ENCODE peak calls at places on chromosomes 4 and X, in ten cellular contexts. B, X, G, C, Z, J, D, O, E and Y are unnamed samples.

GRCh38 chr4:173088144-173088543 is 80.5 kb upstream of the GALNT7 start:
- DNase-seq in B (no peak), X (no peak), G (no peak), C (no peak), Z (no peak), J (no peak), D (no peak), O (no peak), E (no peak), Y (no peak)

GRCh38 chr4:176886135-176886534 is 93.4 kb upstream of the VEGFC start:
- DNase-seq in B (no peak), X (no peak), G (no peak), C (no peak), Z (no peak), J (no peak), D (no peak), O (no peak), E (no peak), Y (no peak)

GRCh38 chr4:137952116-137952515 is 290.0 kb downstream of the SLC7A11 start:
- DNase-seq in B (no peak), X (no peak), G (no peak), C (no peak), Z (no peak), J (no peak), D (no peak), O (no peak), E (no peak), Y (no peak)

GRCh38 chr4:84479663-84480062 is 19.4 kb downstream of the NKX6-1 start:
- DNase-seq in B (no peak), X (no peak), G (no peak), C (no peak), Z (no peak), J (no peak), D (no peak), O (no peak), E (no peak), Y (no peak)

GRCh38 chrX:102339312-102340298 is 92.6 kb downstream of the NXF2 start:
- DNase-seq in B (no peak), X (no peak), G (no peak), C (no peak), Z (no peak), J (no peak), D (no peak), O (no peak), E (no peak), Y (no peak)

GRCh38 chr4:151152033-151152432 is 52.6 kb downstream of the RPS3A start:
- DNase-seq in B (no peak), X (no peak), G (no peak), C (no peak), Z (no peak), J (no peak), D (no peak), O (no peak), E (no peak), Y (no peak)

GRCh38 chrX:65667503-65668355 is at the start of gene MSN:
- DNase-seq in B (peak), X (peak), G (peak), C (peak), Z (peak), J (peak), D (no peak), O (peak), E (no peak), Y (peak)

GRCh38 chr4:138310991-138311390 is 68.8 kb upstream of the SLC7A11 start:
- DNase-seq in B (no peak), X (peak), G (no peak), C (no peak), Z (no peak), J (no peak), D (no peak), O (no peak), E (no peak), Y (no peak)

GRCh38 chr4:176538217-176538925 is 218.6 kb downstream of the SPCS3 start:
- DNase-seq in B (no peak), X (peak), G (no peak), C (peak), Z (no peak), J (no peak), D (no peak), O (no peak), E (no peak), Y (no peak)

GRCh38 chr4:183205682-183206081 is 106.6 kb downstream of the WWC2 start:
- DNase-seq in B (no peak), X (no peak), G (no peak), C (no peak), Z (no peak), J (no peak), D (no peak), O (no peak), E (no peak), Y (no peak)

GRCh38 chrX:150625875-150626274 is 57.5 kb downstream of the MTM1 start:
- DNase-seq in B (no peak), X (no peak), G (no peak), C (no peak), Z (no peak), J (no peak), D (no peak), O (no peak), E (no peak), Y (no peak)

GRCh38 chr4:185773419-185773818 is 38.6 kb downstream of the SORBS2 start:
- DNase-seq in B (peak), X (no peak), G (no peak), C (peak), Z (peak), J (peak), D (no peak), O (peak), E (no peak), Y (peak)

GRCh38 chr4:140096921-140097320 is 57.1 kb downstream of the MAML3 start:
- DNase-seq in B (no peak), X (peak), G (no peak), C (no peak), Z (no peak), J (no peak), D (no peak), O (no peak), E (no peak), Y (no peak)

GRCh38 chrX:149540133-149540620 is 635 bp upstream of the EOLA1 start:
- DNase-seq in B (peak), X (peak), G (peak), C (no peak), Z (peak), J (peak), D (peak), O (peak), E (peak), Y (peak)

GRCh38 chrX:24982306-24982965 is 33.3 kb downstream of the ARX start:
- DNase-seq in B (no peak), X (peak), G (no peak), C (no peak), Z (no peak), J (no peak), D (no peak), O (no peak), E (no peak), Y (no peak)

GRCh38 chr4:27861381-27861787 is 1000.7 kb downstream of the STIM2 start:
- DNase-seq in B (peak), X (peak), G (no peak), C (no peak), Z (peak), J (peak), D (peak), O (peak), E (peak), Y (no peak)

GRCh38 chr4:46388860-46389259 is 1.1 kb downstream of the GABRA2 start:
- DNase-seq in B (no peak), X (no peak), G (no peak), C (no peak), Z (no peak), J (no peak), D (no peak), O (no peak), E (no peak), Y (no peak)

GRCh38 chr4:145347684-145348083 is 134.0 kb upstream of the SMAD1 start:
- DNase-seq in B (no peak), X (peak), G (no peak), C (no peak), Z (no peak), J (no peak), D (no peak), O (no peak), E (no peak), Y (no peak)

GRCh38 chr4:166493828-166494432 is 620.9 kb downstream of the TLL1 start:
- DNase-seq in B (no peak), X (no peak), G (no peak), C (no peak), Z (no peak), J (no peak), D (no peak), O (no peak), E (no peak), Y (no peak)

GRCh38 chr4:74450298-74450683 is 5.4 kb downstream of the AREG start:
- DNase-seq in B (no peak), X (no peak), G (no peak), C (no peak), Z (no peak), J (no peak), D (no peak), O (no peak), E (no peak), Y (no peak)

GRCh38 chr4:74449571-74450297 is 4.8 kb downstream of the AREG start:
- DNase-seq in B (no peak), X (peak), G (no peak), C (no peak), Z (no peak), J (no peak), D (no peak), O (no peak), E (no peak), Y (no peak)

GRCh38 chr4:74453846-74454742 is 9.2 kb downstream of the AREG start:
- DNase-seq in B (no peak), X (no peak), G (no peak), C (no peak), Z (no peak), J (no peak), D (no peak), O (no peak), E (no peak), Y (no peak)

GRCh38 chr4:74453037-74453635 is 8.2 kb downstream of the AREG start:
- DNase-seq in B (no peak), X (no peak), G (no peak), C (no peak), Z (no peak), J (no peak), D (no peak), O (no peak), E (no peak), Y (no peak)

DNA sequence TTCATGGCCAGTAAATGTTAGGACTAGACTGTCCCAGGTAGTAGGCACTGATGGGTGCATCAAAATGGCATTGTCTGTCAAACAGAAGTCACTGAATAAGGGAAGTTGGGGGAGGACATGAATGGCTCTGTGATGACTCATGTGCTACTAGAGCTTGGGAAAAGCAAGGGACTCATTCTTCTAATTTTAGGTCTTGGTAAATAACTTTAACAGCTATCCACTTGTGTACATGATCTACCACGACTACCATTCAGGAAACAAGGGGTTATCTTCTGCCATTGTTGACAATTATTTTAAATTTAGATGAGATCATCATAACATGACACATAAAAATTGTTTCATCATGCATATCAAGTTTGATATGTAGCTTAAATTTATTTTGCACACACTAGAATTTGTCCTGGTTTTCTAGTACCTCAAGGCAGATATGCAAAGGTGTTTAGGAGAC is 6.3 kb downstream of the AREG start:
- DNase-seq in B (no peak), X (peak), G (no peak), C (peak), Z (no peak), J (no peak), D (no peak), O (no peak), E (no peak), Y (no peak)
- H3K27ac ChIP-seq in B (no peak), X (peak), G (no peak), C (peak), Z (no peak), J (no peak), D (no peak), O (no peak), E (peak), Y (no peak)

GRCh38 chrX:45769919-45770582 is 569.4 kb upstream of the DIPK2B start:
- DNase-seq in B (peak), X (peak), G (peak), C (peak), Z (peak), J (peak), D (no peak), O (peak), E (no peak), Y (peak)
- TF ChIP-seq POLR2A in B (peak), X (peak), G (peak), C (peak), Z (no peak), J (no peak), D (no peak), O (peak), E (no peak), Y (peak)

GRCh38 chr4:158823461-158823873 is 54.6 kb downstream of the FNIP2 start:
- DNase-seq in B (no peak), X (peak), G (no peak), C (peak), Z (no peak), J (no peak), D (no peak), O (no peak), E (no peak), Y (no peak)
- H3K27ac ChIP-seq in B (peak), X (no peak), G (no peak), C (no peak), Z (peak), J (no peak), D (no peak), O (peak), E (no peak), Y (no peak)

GRCh38 chr4:51845736-51846135 is 2.8 kb downstream of the DCUN1D4 start:
- DNase-seq in B (no peak), X (no peak), G (no peak), C (no peak), Z (no peak), J (no peak), D (no peak), O (no peak), E (no peak), Y (no peak)

GRCh38 chr4:51845055-51845426 is 2.1 kb downstream of the DCUN1D4 start:
- DNase-seq in B (no peak), X (no peak), G (no peak), C (no peak), Z (no peak), J (no peak), D (no peak), O (no peak), E (no peak), Y (no peak)

GRCh38 chr4:51842554-51843308 is at the start of gene DCUN1D4:
- DNase-seq in B (peak), X (peak), G (peak), C (peak), Z (peak), J (peak), D (peak), O (peak), E (peak), Y (peak)

GRCh38 chr4:51843309-51844156 is 580 bp downstream of the DCUN1D4 start:
- DNase-seq in B (peak), X (peak), G (peak), C (peak), Z (peak), J (peak), D (no peak), O (peak), E (no peak), Y (peak)

GRCh38 chr4:51844157-51845054 is 1.5 kb downstream of the DCUN1D4 start:
- DNase-seq in B (peak), X (peak), G (peak), C (peak), Z (peak), J (peak), D (peak), O (peak), E (peak), Y (peak)
- TF ChIP-seq POLR2A in B (peak), X (no peak), G (no peak), C (peak), Z (no peak), J (peak), D (no peak), O (peak), E (peak), Y (peak)

GRCh38 chr4:25856756-25857155 is 6.0 kb downstream of the SEL1L3 start:
- DNase-seq in B (no peak), X (no peak), G (no peak), C (peak), Z (no peak), J (no peak), D (no peak), O (no peak), E (no peak), Y (no peak)
- H3K27ac ChIP-seq in B (peak), X (no peak), G (no peak), C (no peak), Z (peak), J (peak), D (no peak), O (no peak), E (no peak), Y (no peak)

GRCh38 chr4:2241410-2242353 is at the start of the genes HAUS3 and POLN:
- DNase-seq in B (peak), X (peak), G (peak), C (peak), Z (peak), J (peak), D (peak), O (peak), E (peak), Y (peak)
- TF ChIP-seq POLR2A in B (peak), X (peak), G (peak), C (peak), Z (no peak), J (peak), D (no peak), O (peak), E (peak), Y (peak)

GRCh38 chr4:122119739-122120138 is 32.4 kb upstream of the BLTP1 start:
- DNase-seq in B (no peak), X (peak), G (no peak), C (no peak), Z (no peak), J (no peak), D (no peak), O (no peak), E (no peak), Y (no peak)

GRCh38 chr4:122121593-122121992 is 30.5 kb upstream of the BLTP1 start:
- DNase-seq in B (no peak), X (no peak), G (no peak), C (no peak), Z (no peak), J (no peak), D (no peak), O (no peak), E (no peak), Y (no peak)

GRCh38 chr4:122122083-122122482 is 30.0 kb upstream of the BLTP1 start:
- DNase-seq in B (no peak), X (no peak), G (no peak), C (no peak), Z (no peak), J (no peak), D (no peak), O (no peak), E (no peak), Y (no peak)

GRCh38 chr4:122117743-122118142 is 34.4 kb upstream of the BLTP1 start:
- DNase-seq in B (no peak), X (peak), G (no peak), C (no peak), Z (no peak), J (no peak), D (no peak), O (no peak), E (no peak), Y (no peak)

GRCh38 chr4:122118243-122118642 is 33.9 kb upstream of the BLTP1 start:
- DNase-seq in B (no peak), X (no peak), G (no peak), C (no peak), Z (no peak), J (no peak), D (no peak), O (no peak), E (no peak), Y (no peak)
- H3K27ac ChIP-seq in B (no peak), X (no peak), G (no peak), C (no peak), Z (no peak), J (no peak), D (no peak), O (no peak), E (no peak), Y (no peak)

GRCh38 chr4:107930821-107931774 is at the start of gene CYP2U1:
- DNase-seq in B (peak), X (peak), G (peak), C (peak), Z (peak), J (peak), D (peak), O (peak), E (peak), Y (peak)
- TF ChIP-seq POLR2A in B (peak), X (no peak), G (no peak), C (no peak), Z (no peak), J (no peak), D (no peak), O (peak), E (peak), Y (peak)

GRCh38 chr4:39526283-39526682 is 956 bp downstream of the UGDH start:
- DNase-seq in B (no peak), X (no peak), G (no peak), C (no peak), Z (no peak), J (no peak), D (no peak), O (no peak), E (no peak), Y (no peak)

GRCh38 chr4:39521253-39521908 is 5.9 kb downstream of the UGDH start:
- DNase-seq in B (no peak), X (peak), G (no peak), C (peak), Z (no peak), J (no peak), D (no peak), O (no peak), E (no peak), Y (no peak)

GRCh38 chr4:39524420-39524957 is 2.8 kb downstream of the UGDH start:
- DNase-seq in B (no peak), X (no peak), G (no peak), C (no peak), Z (no peak), J (no peak), D (no peak), O (no peak), E (no peak), Y (no peak)

GRCh38 chr4:39518484-39518883 is 8.8 kb downstream of the UGDH start:
- DNase-seq in B (no peak), X (no peak), G (no peak), C (no peak), Z (no peak), J (no peak), D (no peak), O (no peak), E (no peak), Y (no peak)

GRCh38 chr4:39522068-39522467 is 5.2 kb downstream of the UGDH start:
- DNase-seq in B (no peak), X (no peak), G (no peak), C (no peak), Z (no peak), J (no peak), D (no peak), O (no peak), E (no peak), Y (no peak)
- H3K27ac ChIP-seq in B (peak), X (no peak), G (no peak), C (peak), Z (peak), J (no peak), D (no peak), O (peak), E (no peak), Y (no peak)

DNA sequence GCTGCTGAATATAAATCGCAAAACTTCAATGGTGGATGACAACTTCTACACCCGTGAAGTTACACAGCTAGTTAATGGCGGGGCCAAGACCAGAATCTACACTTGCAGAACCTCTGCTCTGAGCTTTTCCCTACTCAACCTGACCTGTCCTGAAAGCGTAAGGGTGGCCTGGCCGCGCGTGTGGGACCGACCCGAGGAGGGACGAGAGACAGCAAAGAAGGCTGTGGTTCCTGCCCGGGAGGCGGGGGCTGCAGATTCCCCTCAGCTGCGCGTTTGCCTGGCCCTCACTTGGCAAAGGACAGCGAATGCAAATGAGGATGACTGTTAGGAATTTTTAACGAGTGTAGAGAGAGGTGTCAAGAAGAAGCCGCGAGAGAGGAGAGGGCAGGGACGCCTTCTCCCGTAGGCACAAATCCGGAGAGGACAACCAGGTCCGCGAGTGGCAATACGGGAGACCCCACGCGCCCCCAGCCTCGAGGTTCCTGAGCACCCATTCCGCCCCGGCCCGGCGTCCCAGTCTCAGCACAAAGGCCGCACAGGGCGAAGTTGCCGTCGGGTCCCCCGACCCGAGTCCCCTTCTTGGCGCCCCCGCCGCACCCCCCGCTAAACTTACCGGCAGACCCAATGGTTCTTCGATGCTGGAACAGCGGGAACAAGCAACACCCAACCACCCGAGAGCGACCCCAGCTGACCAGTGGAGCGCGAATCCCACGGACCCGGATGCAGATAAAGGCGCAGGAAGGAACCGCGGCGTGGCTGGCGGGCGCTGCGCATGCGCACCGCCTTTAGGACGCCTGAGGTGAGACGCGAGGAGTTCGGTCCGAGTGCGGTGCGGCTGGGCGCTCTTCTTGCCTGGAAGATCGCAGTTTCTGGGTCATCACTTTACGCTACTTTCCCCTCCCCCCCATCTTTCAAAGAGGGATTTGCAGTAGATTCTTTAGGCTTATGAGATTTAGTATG is at the start of gene GNPDA2:
- DNase-seq in B (peak), X (peak), G (peak), C (peak), Z (peak), J (peak), D (peak), O (peak), E (peak), Y (peak)
- TF ChIP-seq POLR2A in B (peak), X (no peak), G (peak), C (peak), Z (no peak), J (no peak), D (peak), O (peak), E (peak), Y (peak)